ENCODE peak calls at places on chromosomes 5 and 9, in five cellular contexts. H is RWPE1, W is uterus, Q is AG10803, G is fibroblast of mammary gland. N is an unnamed sample.

GRCh38 chr5:107633171-107633901 is 37.4 kb downstream of the EFNA5 start:
- DNase-seq in H (no peak), W (no peak), Q (peak; percentile 9), G (peak; percentile 57), N (no peak)

GRCh38 chr5:143837306-143837848 is 25.4 kb downstream of the HMHB1 start:
- DNase-seq in H (no peak), W (no peak), Q (peak; percentile 89), G (peak; percentile 82), N (no peak)

GRCh38 chr9:99369327-99369722 is 147.2 kb downstream of the SEC61B start:
- DNase-seq in H (no peak), W (no peak), Q (no peak), G (no peak), N (no peak)

GRCh38 chr5:79255786-79256557 is 20.0 kb downstream of the JMY start:
- DNase-seq in H (peak; percentile 37), W (no peak), Q (peak; percentile 32), G (peak; percentile 52), N (no peak)

GRCh38 chr5:142516732-142517131 is 169.2 kb downstream of the FGF1 start:
- DNase-seq in H (no peak), W (no peak), Q (no peak), G (no peak), N (no peak)

GRCh38 chr9:69542942-69543704 is 129.0 kb downstream of the APBA1 start:
- DNase-seq in H (no peak), W (no peak), Q (no peak), G (no peak), N (no peak)

GRCh38 chr9:126543490-126543889 is 70.2 kb upstream of the LMX1B start:
- DNase-seq in H (no peak), W (no peak), Q (no peak), G (no peak), N (no peak)

GRCh38 chr5:132526974-132527564 is 16.3 kb downstream of the IL5 start:
- DNase-seq in H (no peak), W (no peak), Q (no peak), G (peak; percentile 25), N (no peak)

GRCh38 chr5:107808671-107809137 is 138.0 kb upstream of the EFNA5 start:
- DNase-seq in H (no peak), W (no peak), Q (no peak), G (no peak), N (no peak)

GRCh38 chr5:178264044-178264443 is 31.4 kb upstream of the PHYKPL start:
- DNase-seq in H (no peak), W (no peak), Q (no peak), G (no peak), N (no peak)

GRCh38 chr9:32969270-32969669 is 32.2 kb downstream of the APTX start:
- DNase-seq in H (no peak), W (no peak), Q (peak; percentile 67), G (peak; percentile 72), N (no peak)

GRCh38 chr9:70044450-70045307 is 1.0 kb downstream of the MAMDC2 start:
- DNase-seq in H (peak; percentile 54), W (no peak), Q (peak; percentile 18), G (peak; percentile 47), N (peak; percentile 91)

GRCh38 chr5:67375606-67376005 is 179.0 kb upstream of the CD180 start:
- DNase-seq in H (no peak), W (no peak), Q (no peak), G (no peak), N (no peak)
- TF ChIP-seq CTCF in H (no peak), W (no peak), Q (peak; percentile 6), G (peak; percentile 10), N (no peak)

DNA sequence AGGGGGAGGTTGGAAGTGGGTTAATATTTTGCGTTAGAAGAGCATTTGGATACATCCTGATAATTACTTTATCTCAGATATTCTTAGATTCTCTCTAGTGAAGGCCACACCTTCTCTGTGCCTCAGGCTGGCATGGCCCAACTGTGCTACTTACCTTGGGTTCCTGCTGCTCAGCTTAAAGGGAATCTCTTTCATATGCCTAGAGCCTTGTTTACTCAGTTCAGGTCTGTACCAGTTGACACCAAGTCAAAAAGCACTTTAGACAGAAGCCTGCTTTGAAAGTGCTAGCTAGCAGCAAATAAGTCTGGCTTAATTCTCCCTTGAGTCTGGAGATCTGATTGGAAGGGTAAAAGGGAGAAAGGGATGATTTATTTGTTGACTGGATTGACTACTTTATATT is 74.8 kb downstream of the GHR start:
- DNase-seq in H (no peak), W (no peak), Q (no peak), G (no peak), N (no peak)
- TF ChIP-seq CTCF in H (no peak), W (no peak), Q (no peak), G (no peak), N (no peak)

GRCh38 chr5:62718368-62718767 is 139.7 kb downstream of the LRRC70 start:
- DNase-seq in H (no peak), W (no peak), Q (peak; percentile 1), G (peak; percentile 1), N (no peak)
- TF ChIP-seq CTCF in H (no peak), W (no peak), Q (no peak), G (no peak), N (no peak)

GRCh38 chr5:97729938-97730337 is 546.9 kb upstream of the RIOK2 start:
- DNase-seq in H (no peak), W (no peak), Q (no peak), G (no peak), N (no peak)

GRCh38 chr5:97728920-97729319 is 545.9 kb upstream of the RIOK2 start:
- DNase-seq in H (no peak), W (no peak), Q (peak; percentile 15), G (no peak), N (no peak)

DNA sequence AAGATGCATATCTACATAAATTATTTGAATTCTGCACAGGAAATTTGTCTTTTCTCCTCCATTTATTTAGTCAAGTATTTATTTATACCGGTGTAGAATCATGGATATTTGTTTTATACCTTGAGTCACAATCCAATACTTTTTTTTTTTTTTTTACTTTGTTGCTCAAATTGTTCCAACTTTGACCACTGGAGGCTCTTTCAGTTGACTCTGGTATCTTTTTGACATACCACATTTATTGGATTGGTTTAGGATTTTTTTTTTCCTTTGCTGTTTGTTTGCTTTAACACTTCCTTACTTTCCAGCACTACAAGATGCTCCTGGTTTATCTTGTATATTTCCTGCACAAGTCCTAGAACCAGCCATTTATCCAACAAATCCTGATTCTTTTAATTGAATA is 543.1 kb upstream of the RIOK2 start:
- DNase-seq in H (no peak), W (no peak), Q (no peak), G (peak; percentile 22), N (no peak)
- TF ChIP-seq CTCF in H (peak; percentile 21), W (no peak), Q (peak; percentile 24), G (peak; percentile 35), N (no peak)

GRCh38 chr5:131261483-131261882 is 2.4 kb upstream of the CDC42SE2 start:
- DNase-seq in H (no peak), W (no peak), Q (no peak), G (no peak), N (no peak)

GRCh38 chr5:131263648-131264452 is at the start of gene CDC42SE2:
- DNase-seq in H (peak; percentile 90), W (peak; percentile 85), Q (peak; percentile 76), G (peak; percentile 71), N (peak; percentile 95)

GRCh38 chr5:131265318-131265803 is 1.5 kb downstream of the CDC42SE2 start:
- DNase-seq in H (peak; percentile 40), W (no peak), Q (peak; percentile 31), G (peak; percentile 51), N (no peak)

GRCh38 chr5:131262953-131263541 is 806 bp upstream of the CDC42SE2 start:
- DNase-seq in H (no peak), W (no peak), Q (no peak), G (no peak), N (no peak)

GRCh38 chr5:131264453-131265200 is 774 bp downstream of the CDC42SE2 start:
- DNase-seq in H (peak; percentile 43), W (peak; percentile 31), Q (no peak), G (no peak), N (no peak)
- TF ChIP-seq CTCF in H (no peak), W (no peak), Q (no peak), G (no peak), N (no peak)

GRCh38 chr5:64206653-64207052 is 41.0 kb downstream of the RNF180 start:
- DNase-seq in H (no peak), W (no peak), Q (no peak), G (no peak), N (no peak)
- TF ChIP-seq CTCF in H (no peak), W (no peak), Q (no peak), G (no peak), N (no peak)

N was measured in lower leg skin.